ENCODE peak calls at places on chromosomes 13 and 19, in ten cellular contexts. U is foreskin fibroblast, S is GM23338, G is left ventricle myocardium inferior, I is aorta, W is gastrocnemius medialis, H is ascending aorta, X is Karpas-422, L is BJ, E is tibial artery. N is an unnamed sample.

GRCh38 chr13:109162248-109163051 is 533.0 kb downstream of the MYO16 start:
- DNase-seq in U (no peak), S (no peak), G (no peak), I (no peak), W (no peak), H (no peak), X (peak; percentile 97), L (no peak), E (no peak), N (no peak)

GRCh38 chr13:25192052-25192451 is 20.0 kb upstream of the AMER2 start:
- DNase-seq in U (no peak), S (no peak), G (no peak), I (no peak), W (no peak), H (peak; percentile 7), X (no peak), L (no peak), E (no peak), N (no peak)

GRCh38 chr13:51583469-51583874 is 790 bp upstream of the WDFY2 start:
- DNase-seq in U (no peak), S (no peak), G (no peak), I (no peak), W (no peak), H (no peak), X (no peak), L (no peak), E (no peak), N (no peak)

GRCh38 chr19:10603084-10603872 is 16.2 kb upstream of the AP1M2 start:
- DNase-seq in U (peak; percentile 17), S (peak; percentile 56), G (peak; percentile 39), I (peak; percentile 83), W (no peak), H (peak; percentile 86), X (peak; percentile 92), L (no peak), E (peak; percentile 55), N (peak; percentile 81)

GRCh38 chr19:8214802-8215201 is 5.6 kb downstream of the CERS4 start:
- DNase-seq in U (no peak), S (no peak), G (no peak), I (no peak), W (no peak), H (no peak), X (no peak), L (no peak), E (no peak), N (no peak)

GRCh38 chr13:25170554-25171107 is 1.5 kb downstream of the AMER2 start:
- DNase-seq in U (peak; percentile 17), S (peak; percentile 56), G (no peak), I (no peak), W (no peak), H (no peak), X (no peak), L (no peak), E (no peak), N (no peak)

GRCh38 chr19:21483589-21484170 is 21.7 kb upstream of the ZNF429 start:
- DNase-seq in U (peak; percentile 14), S (peak; percentile 91), G (peak; percentile 67), I (peak; percentile 86), W (no peak), H (peak; percentile 69), X (peak; percentile 87), L (no peak), E (no peak), N (no peak)

GRCh38 chr13:30819136-30819875 is 84.0 kb downstream of the ALOX5AP start:
- DNase-seq in U (no peak), S (no peak), G (no peak), I (no peak), W (no peak), H (no peak), X (no peak), L (no peak), E (no peak), N (no peak)

GRCh38 chr19:18895038-18895827 is 725 bp downstream of the CERS1 start:
- DNase-seq in U (peak; percentile 63), S (peak; percentile 79), G (no peak), I (no peak), W (peak; percentile 33), H (no peak), X (no peak), L (no peak), E (peak; percentile 40), N (peak; percentile 78)

GRCh38 chr13:33281951-33282595 is 3.5 kb downstream of the STARD13 start:
- DNase-seq in U (peak; percentile 86), S (no peak), G (no peak), I (no peak), W (no peak), H (no peak), X (no peak), L (no peak), E (no peak), N (no peak)

GRCh38 chr19:7004313-7004931 is 16.8 kb downstream of the MBD3L2B start:
- DNase-seq in U (peak; percentile 63), S (peak; percentile 75), G (no peak), I (no peak), W (no peak), H (no peak), X (peak; percentile 69), L (no peak), E (no peak), N (no peak)

GRCh38 chr13:26829716-26830115 is 69.1 kb upstream of the GPR12 start:
- DNase-seq in U (no peak), S (no peak), G (no peak), I (no peak), W (no peak), H (peak; percentile 27), X (no peak), L (no peak), E (no peak), N (no peak)

GRCh38 chr13:103839460-103839859 is 773.2 kb upstream of the SLC10A2 start:
- DNase-seq in U (no peak), S (no peak), G (no peak), I (no peak), W (no peak), H (no peak), X (no peak), L (no peak), E (no peak), N (no peak)

GRCh38 chr13:62358646-62358932 is 942.9 kb upstream of the PCDH20 start:
- DNase-seq in U (no peak), S (no peak), G (no peak), I (no peak), W (no peak), H (no peak), X (no peak), L (no peak), E (no peak), N (no peak)

GRCh38 chr19:8611890-8612806 is 1.6 kb upstream of the ADAMTS10 start:
- DNase-seq in U (peak; percentile 38), S (peak; percentile 74), G (peak; percentile 72), I (peak; percentile 92), W (peak; percentile 16), H (peak; percentile 92), X (peak; percentile 44), L (peak; percentile 19), E (peak; percentile 85), N (peak; percentile 90)

GRCh38 chr19:56712609-56713008 is 41.1 kb upstream of the ZNF835 start:
- DNase-seq in U (no peak), S (no peak), G (no peak), I (no peak), W (no peak), H (no peak), X (no peak), L (no peak), E (no peak), N (no peak)

GRCh38 chr13:101623469-101624209 is 171.2 kb downstream of the ITGBL1 start:
- DNase-seq in U (peak; percentile 46), S (no peak), G (no peak), I (no peak), W (no peak), H (no peak), X (no peak), L (no peak), E (no peak), N (no peak)
- H3K4me3 ChIP-seq in U (no peak overlapping the region), S (no peak overlapping the region), G (no peak overlapping the region), I (peak overlapping the region; percentile 20), W (no peak overlapping the region), H (peak overlapping the region; percentile 19), X (no peak overlapping the region), L (no peak overlapping the region), E (peak overlapping the region; percentile 16), N (no peak overlapping the region)

DNA sequence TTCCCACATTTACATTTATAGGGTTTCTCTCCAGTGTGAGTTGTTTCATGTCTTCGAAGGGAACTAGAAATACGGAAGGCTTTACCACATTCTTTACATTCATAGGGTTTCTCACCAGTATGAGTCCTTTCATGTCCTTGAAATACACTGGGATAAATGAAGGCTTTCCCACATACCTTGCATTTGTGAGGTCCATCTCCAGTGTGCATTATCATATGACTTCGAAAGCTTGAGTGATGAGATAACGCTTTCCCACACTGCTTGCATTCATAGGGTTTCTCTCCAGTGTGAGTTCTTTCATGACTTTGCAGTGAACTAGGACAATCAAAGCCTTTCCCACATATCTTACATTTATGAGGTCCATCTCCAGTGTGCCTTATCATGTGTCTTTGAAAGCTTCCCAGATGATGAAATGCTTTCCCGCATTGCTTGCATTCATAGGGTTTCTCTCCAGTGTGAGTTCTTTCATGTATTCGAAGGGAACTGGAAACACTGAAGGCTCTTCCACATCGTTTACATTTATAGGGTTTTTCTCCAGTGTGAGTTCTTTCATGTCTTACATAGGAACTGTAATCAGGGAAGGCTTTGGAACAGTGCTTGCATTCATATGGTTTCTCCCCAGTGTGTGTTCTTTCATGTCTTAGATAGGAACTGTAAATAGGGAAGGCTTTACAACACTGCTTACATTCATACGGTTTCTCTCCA is 15.1 kb downstream of the ZNF442 start:
- DNase-seq in U (no peak), S (peak; percentile 4), G (no peak), I (no peak), W (no peak), H (no peak), X (no peak), L (no peak), E (no peak), N (no peak)
- H3K4me3 ChIP-seq in U (no peak overlapping the region), S (no peak overlapping the region), G (no peak overlapping the region), I (no peak overlapping the region), W (no peak overlapping the region), H (no peak overlapping the region), X (no peak overlapping the region), L (no peak overlapping the region), E (no peak overlapping the region), N (no peak overlapping the region)

GRCh38 chr19:2719910-2720776 is 1.0 kb downstream of the DIRAS1 start:
- DNase-seq in U (peak; percentile 72), S (peak; percentile 81), G (peak; percentile 60), I (no peak), W (no peak), H (no peak), X (no peak), L (no peak), E (no peak), N (peak; percentile 61)
- H3K4me3 ChIP-seq in U (peak overlapping the region; percentile 58), S (peak overlapping the region; percentile 76), G (peak overlapping the region; percentile 73), I (no peak overlapping the region), W (no peak overlapping the region), H (peak overlapping the region; percentile 31), X (no peak overlapping the region), L (peak overlapping the region; percentile 64), E (peak overlapping the region; percentile 39), N (no peak overlapping the region)

DNA sequence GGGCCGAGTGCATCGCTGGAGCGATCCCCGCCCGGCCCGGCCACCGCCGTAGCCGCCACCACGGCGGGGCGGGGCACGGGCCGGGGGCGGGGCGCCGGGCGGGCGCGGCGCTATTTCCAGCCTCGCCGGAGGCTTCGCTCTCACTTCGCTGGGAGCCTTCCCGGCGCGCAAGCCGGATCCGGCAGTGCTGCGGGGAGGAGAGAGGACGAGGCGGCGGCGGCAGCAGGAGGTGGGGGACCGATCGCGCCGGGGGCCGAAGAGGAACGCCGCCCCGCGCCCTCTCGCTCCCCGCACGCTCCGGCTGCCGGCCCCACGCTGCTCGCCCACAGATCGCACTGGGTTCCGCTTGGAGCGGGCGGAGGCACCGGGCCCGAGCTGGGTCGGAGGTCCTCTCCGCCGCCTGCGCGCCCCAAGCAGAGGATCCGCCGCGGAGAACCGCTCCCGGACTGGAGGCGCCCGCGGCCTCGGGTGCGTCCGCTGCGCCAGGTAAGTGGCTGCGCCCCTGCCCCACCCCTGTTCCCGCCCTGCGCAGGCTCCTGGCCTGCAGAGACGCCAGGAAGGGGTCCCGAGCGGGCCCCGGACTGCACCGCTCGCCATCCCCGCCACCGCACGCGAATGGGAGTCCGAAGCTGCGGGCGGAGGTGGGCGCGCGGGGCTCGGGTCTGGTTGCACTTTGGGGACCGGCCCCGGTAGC is at the start of gene CHST8:
- DNase-seq in U (peak; percentile 52), S (peak; percentile 82), G (peak; percentile 40), I (peak; percentile 73), W (no peak), H (no peak), X (no peak), L (no peak), E (no peak), N (no peak)
- H3K4me3 ChIP-seq in U (no peak within 1 kb of the TSS), S (peak within 1 kb of the TSS; percentile 86), G (peak within 1 kb of the TSS; percentile 69), I (peak within 1 kb of the TSS; percentile 22), W (peak within 1 kb of the TSS; percentile 40), H (no peak within 1 kb of the TSS), X (no peak within 1 kb of the TSS), L (peak within 1 kb of the TSS; percentile 27), E (peak within 1 kb of the TSS; percentile 52), N (no peak within 1 kb of the TSS)

N was measured in kidney.